ENCODE peak calls at places on chromosomes 1 and 21, in nine cellular contexts. Y is prostate gland, E is iPS DF 6.9, K is heart left ventricle, B is tibial artery, N is endodermal cell, U is K562, X is right atrium auricular region, P is psoas muscle. G is an unnamed sample. For H3K9me3, the result is how much of the 10 kb centered on the place peaks cover.

GRCh38 chr21:17416139-17416538 is 96.7 kb upstream of the CXADR start:
- DNase-seq in Y (no peak), E (no peak), K (no peak), B (no peak), N (no peak), U (no peak), X (no peak), P (no peak), G (no peak)

GRCh38 chr1:26471201-26471497 is 1.1 kb upstream of the HMGN2 start:
- DNase-seq in Y (no peak), E (no peak), K (no peak), B (no peak), N (no peak), U (no peak), X (no peak), P (no peak), G (peak)

GRCh38 chr1:1090424-1091343 is 16.6 kb upstream of the RNF223 start:
- DNase-seq in Y (no peak), E (no peak), K (no peak), B (peak), N (peak), U (no peak), X (no peak), P (no peak), G (no peak)

GRCh38 chr21:44853601-44854390 is 19.7 kb downstream of the PTTG1IP start:
- DNase-seq in Y (no peak), E (no peak), K (peak), B (no peak), N (no peak), U (no peak), X (no peak), P (peak), G (no peak)

GRCh38 chr1:8980656-8981055 is 35.0 kb downstream of the CA6 start:
- DNase-seq in Y (no peak), E (no peak), K (no peak), B (no peak), N (no peak), U (no peak), X (no peak), P (no peak), G (no peak)

GRCh38 chr1:168150283-168150682 is 13.6 kb upstream of the GPR161 start:
- DNase-seq in Y (no peak), E (no peak), K (no peak), B (no peak), N (no peak), U (no peak), X (no peak), P (no peak), G (no peak)

GRCh38 chr1:6350416-6351088 is 43.0 kb downstream of the ACOT7 start:
- DNase-seq in Y (peak), E (no peak), K (peak), B (no peak), N (no peak), U (no peak), X (no peak), P (peak), G (no peak)

GRCh38 chr1:223748405-223748772 is 36.0 kb downstream of the CAPN2 start:
- DNase-seq in Y (no peak), E (no peak), K (no peak), B (no peak), N (no peak), U (no peak), X (no peak), P (peak), G (no peak)

GRCh38 chr1:213075725-213076124 is 24.7 kb downstream of the RPS6KC1 start:
- DNase-seq in Y (no peak), E (no peak), K (no peak), B (no peak), N (no peak), U (no peak), X (no peak), P (no peak), G (no peak)

GRCh38 chr1:184093071-184093470 is 41.5 kb downstream of the TSEN15 start:
- DNase-seq in Y (no peak), E (no peak), K (no peak), B (no peak), N (no peak), U (no peak), X (no peak), P (no peak), G (no peak)

GRCh38 chr1:115322631-115323030 is 15.4 kb downstream of the NGF start:
- DNase-seq in Y (no peak), E (no peak), K (no peak), B (no peak), N (no peak), U (no peak), X (no peak), P (no peak), G (no peak)

GRCh38 chr1:46401964-46402626 is 8.0 kb downstream of the FAAH start:
- DNase-seq in Y (peak), E (no peak), K (peak), B (peak), N (peak), U (peak), X (peak), P (peak), G (peak)
- H3K27ac ChIP-seq in Y (peak), E (no peak), K (no peak), B (peak), N (no peak), U (no peak), X (no peak), P (peak), G (no peak)

DNA sequence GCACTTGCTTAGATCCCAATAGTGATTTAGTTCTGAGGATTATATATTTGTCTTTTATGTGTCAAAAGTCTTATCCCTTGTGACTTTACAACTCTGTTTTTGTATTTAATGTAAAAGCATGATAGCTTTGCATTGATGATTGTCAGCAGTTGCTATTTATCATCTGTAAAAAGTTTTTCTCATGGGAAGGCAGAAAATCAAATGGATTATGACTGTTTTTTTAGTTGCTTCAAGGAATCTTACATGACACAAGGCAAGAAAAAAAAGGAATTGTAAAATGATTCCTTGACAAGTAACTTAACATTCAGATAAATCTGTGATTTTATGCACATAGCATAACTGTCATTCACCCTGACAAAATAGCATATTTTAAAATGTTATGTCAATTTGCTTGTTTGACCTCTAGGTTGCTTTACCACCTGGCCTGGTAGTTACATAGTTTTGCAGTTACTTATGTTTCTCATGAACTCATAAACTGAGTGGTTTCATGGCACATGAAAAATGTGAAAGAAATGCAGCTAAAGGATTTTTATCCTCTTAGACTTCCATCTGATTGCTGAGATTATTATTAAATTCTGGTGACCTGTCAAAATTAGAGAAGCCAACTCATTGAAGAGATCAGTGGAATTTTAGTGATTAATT is 622.6 kb downstream of the ADGRL2 start:
- DNase-seq in Y (no peak), E (no peak), K (no peak), B (no peak), N (no peak), U (no peak), X (no peak), P (no peak), G (no peak)
- H3K9me3 ChIP-seq in Y (under half), E (under half), K (under half), B (under half), N (under half), U (under half), X (under half), P (under half), G (under half)

DNA sequence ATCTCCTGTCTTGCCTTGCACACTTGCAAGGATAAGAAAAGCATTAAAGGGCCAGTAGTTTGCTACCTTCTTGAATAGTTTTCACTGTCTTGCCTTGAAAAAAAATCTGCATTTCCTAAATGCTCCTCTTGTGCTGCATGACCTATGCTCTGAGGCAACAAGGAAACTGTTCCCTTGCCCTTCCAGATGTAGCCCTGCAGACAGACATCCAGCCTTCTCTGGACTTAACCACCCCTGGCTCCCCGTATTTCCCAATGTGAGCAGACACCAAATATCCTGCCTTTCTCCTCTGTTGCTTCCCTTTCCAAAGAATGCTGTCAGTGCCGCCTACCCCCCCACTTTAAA is 177.6 kb downstream of the GABPA start:
- DNase-seq in Y (no peak), E (no peak), K (no peak), B (no peak), N (no peak), U (no peak), X (no peak), P (no peak), G (no peak)
- H3K27ac ChIP-seq in Y (no peak), E (no peak), K (no peak), B (no peak), N (no peak), U (no peak), X (no peak), P (no peak), G (no peak)

GRCh38 chr21:40531421-40531820 is 315.5 kb downstream of the DSCAM start:
- DNase-seq in Y (no peak), E (no peak), K (no peak), B (no peak), N (no peak), U (no peak), X (no peak), P (no peak), G (no peak)
- H3K9me3 ChIP-seq in Y (under half), E (under half), K (under half), B (under half), N (under half), U (under half), X (under half), P (under half), G (under half)

GRCh38 chr1:179036844-179037465 is 11.3 kb downstream of the FAM20B start:
- DNase-seq in Y (no peak), E (no peak), K (no peak), B (no peak), N (no peak), U (no peak), X (no peak), P (no peak), G (no peak)
- H3K27ac ChIP-seq in Y (no peak), E (no peak), K (no peak), B (no peak), N (no peak), U (no peak), X (no peak), P (no peak), G (no peak)

DNA sequence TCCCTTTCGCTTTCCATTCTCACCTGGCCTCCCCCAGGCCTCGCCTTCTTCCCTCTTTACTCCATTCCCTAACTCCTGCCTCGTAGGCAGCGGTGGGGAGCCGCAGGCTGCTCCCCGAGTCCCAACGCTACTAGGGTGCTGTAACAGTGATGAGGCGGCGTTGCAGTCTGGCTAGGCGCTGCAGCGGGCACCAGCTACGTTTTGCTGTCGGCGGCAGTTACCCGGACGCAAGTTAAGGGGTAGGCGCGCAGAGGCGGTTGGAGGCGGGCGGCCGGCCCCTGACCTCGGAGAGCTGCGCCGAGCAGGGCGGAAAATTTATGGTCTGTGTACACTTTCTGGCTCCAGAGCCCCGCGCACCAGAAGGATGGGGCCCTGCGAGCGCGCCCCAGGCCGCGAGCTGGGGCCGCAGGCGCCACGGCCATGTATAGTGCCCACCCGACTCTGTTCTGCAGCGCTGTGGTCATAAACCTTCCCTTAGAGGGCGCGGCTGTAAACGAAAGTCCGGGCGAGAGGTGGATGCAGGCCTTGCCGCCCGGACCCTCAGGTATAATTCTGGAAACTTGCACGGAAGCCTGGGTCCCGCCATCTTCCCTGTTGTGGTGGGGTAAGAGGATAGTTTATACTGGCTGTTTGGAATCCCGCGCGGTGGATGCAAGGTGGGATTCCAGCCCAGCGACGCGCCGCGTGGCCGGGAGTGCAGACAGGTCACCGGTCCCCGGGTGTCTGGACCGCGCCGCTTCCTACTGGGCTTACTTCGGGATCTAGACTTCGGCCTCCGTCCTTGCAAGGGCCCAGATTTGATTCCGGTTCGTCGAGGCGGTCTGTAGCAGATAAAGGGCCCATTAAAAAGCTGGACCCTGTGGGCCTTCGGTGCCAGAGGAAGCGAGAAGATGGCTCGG is 15.0 kb downstream of the HLX start:
- DNase-seq in Y (no peak), E (no peak), K (no peak), B (no peak), N (peak), U (no peak), X (no peak), P (no peak), G (no peak)
- H3K9me3 ChIP-seq in Y (under half), E (under half), K (under half), B (under half), N (under half), U (under half), X (under half), P (under half), G (under half)

DNA sequence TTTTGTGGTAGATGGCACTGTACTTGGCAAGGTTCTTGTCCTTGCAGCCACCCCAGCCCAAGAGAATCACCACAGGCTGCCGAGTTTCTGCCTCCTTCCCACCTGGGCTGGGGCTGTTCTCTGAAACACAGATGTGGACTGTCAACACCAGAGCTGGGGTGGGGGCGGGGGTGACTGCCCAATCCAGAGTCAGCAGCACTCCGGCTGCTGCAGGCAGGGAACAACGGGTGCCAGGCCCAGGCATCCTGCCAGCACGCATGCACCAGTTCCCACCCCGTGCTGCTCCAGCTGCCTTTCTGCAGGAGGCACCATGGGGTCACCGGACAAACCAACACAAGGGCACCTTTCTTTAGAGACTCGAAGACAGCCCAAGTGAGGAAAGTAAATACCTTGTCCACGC is 14.1 kb downstream of the TMEM53 start:
- DNase-seq in Y (peak), E (no peak), K (peak), B (no peak), N (no peak), U (no peak), X (peak), P (peak), G (no peak)
- H3K27ac ChIP-seq in Y (no peak), E (no peak), K (peak), B (no peak), N (no peak), U (no peak), X (peak), P (no peak), G (no peak)

DNA sequence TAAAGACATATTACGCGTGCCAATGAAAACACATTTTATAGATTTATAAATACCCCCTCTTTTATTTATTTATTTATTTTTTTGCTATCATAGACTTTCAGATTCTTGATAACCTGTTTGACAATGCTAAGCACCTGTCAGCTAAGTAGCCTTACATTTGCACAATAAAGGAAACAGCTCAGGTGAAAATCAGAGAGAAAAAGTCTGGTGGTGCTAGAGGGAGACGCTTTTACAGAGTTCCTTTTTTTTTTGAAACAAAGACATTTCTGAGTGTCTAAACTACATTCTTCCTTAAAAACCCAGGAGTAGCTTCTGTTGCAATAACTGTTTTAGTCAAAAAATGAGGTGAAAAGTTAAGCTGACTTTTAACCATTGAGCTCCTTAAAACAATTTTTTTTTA is 1611.6 kb downstream of the NCAM2 start:
- DNase-seq in Y (no peak), E (no peak), K (no peak), B (no peak), N (no peak), U (no peak), X (no peak), P (no peak), G (no peak)
- H3K9me3 ChIP-seq in Y (under half), E (under half), K (under half), B (under half), N (under half), U (under half), X (under half), P (under half), G (under half)

GRCh38 chr1:161772397-161772796 is 6.3 kb downstream of the ATF6 start:
- DNase-seq in Y (no peak), E (no peak), K (no peak), B (no peak), N (no peak), U (no peak), X (no peak), P (no peak), G (no peak)
- H3K27ac ChIP-seq in Y (no peak), E (no peak), K (peak), B (no peak), N (no peak), U (no peak), X (no peak), P (no peak), G (no peak)

GRCh38 chr21:30057108-30057507 is 109.5 kb downstream of the CLDN17 start:
- DNase-seq in Y (no peak), E (no peak), K (no peak), B (no peak), N (no peak), U (no peak), X (no peak), P (no peak), G (no peak)

DNA sequence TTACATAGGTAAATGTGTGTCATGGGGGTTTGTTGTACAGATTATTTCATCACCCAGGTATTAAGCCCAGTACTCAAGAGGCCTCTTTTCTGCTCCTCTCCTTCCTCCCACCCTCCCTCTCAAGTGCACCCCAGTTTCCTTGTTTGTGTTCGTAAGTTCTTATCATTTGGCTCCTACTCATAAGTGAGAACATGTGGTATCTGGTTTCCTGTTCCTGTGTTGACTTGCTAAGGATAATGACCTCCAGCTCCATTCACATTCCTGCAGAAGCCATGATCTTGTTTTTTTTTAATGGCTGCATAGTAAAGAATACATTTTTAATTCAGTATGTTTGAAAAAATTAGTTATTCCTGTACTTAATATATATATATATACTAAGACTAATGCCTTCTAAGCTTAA is 107.7 kb downstream of the CLDN17 start:
- DNase-seq in Y (no peak), E (no peak), K (no peak), B (no peak), N (no peak), U (no peak), X (no peak), P (no peak), G (no peak)
- H3K9me3 ChIP-seq in Y (under half), E (under half), K (under half), B (under half), N (under half), U (under half), X (under half), P (under half), G (under half)

G was measured in WERI-Rb-1.